ENCODE peak calls at places on chromosomes 6 and 20, in six cellular contexts. O is GM12865, S is body of pancreas, M is AG09319, K is foreskin fibroblast, U is progenitor cell of endocrine pancreas. R is an unnamed sample.
A peak's percentile ranks its signal among the peaks of the same experiment; 100 is the strongest.

GRCh38 chr6:96286503-96286902 is 235.1 kb upstream of the UFL1 start:
- DNase-seq in O (peak; percentile 5), S (no peak), M (no peak), K (no peak), U (no peak), R (no peak)

GRCh38 chr20:35821807-35822242 is 50.0 kb downstream of the PHF20 start:
- DNase-seq in O (no peak), S (no peak), M (no peak), K (peak; percentile 73), U (no peak), R (no peak)

GRCh38 chr20:10665027-10665561 is 8.7 kb downstream of the JAG1 start:
- DNase-seq in O (no peak), S (no peak), M (no peak), K (no peak), U (no peak), R (no peak)

GRCh38 chr6:111824608-111825337 is 48.5 kb downstream of the FYN start:
- DNase-seq in O (peak; percentile 67), S (no peak), M (no peak), K (peak; percentile 40), U (no peak), R (no peak)

GRCh38 chr6:97175806-97176205 is 107.2 kb downstream of the MMS22L start:
- DNase-seq in O (no peak), S (no peak), M (no peak), K (peak; percentile 35), U (no peak), R (no peak)

GRCh38 chr20:8602389-8603116 is 466.3 kb upstream of the PLCB4 start:
- DNase-seq in O (peak; percentile 63), S (no peak), M (no peak), K (no peak), U (no peak), R (no peak)

GRCh38 chr20:54477134-54477533 is 1.7 kb downstream of the DOK5 start:
- DNase-seq in O (no peak), S (no peak), M (no peak), K (peak; percentile 4), U (no peak), R (no peak)

GRCh38 chr20:62259294-62259565 is 20.9 kb downstream of the OSBPL2 start:
- DNase-seq in O (no peak), S (no peak), M (no peak), K (no peak), U (no peak), R (no peak)

GRCh38 chr20:17444091-17444490 is 87.1 kb downstream of the BFSP1 start:
- DNase-seq in O (no peak), S (no peak), M (no peak), K (no peak), U (no peak), R (no peak)

GRCh38 chr6:34671362-34671761 is 25.2 kb downstream of the ILRUN start:
- DNase-seq in O (no peak), S (no peak), M (no peak), K (peak; percentile 31), U (no peak), R (no peak)

GRCh38 chr6:35026434-35027222 is 114.5 kb downstream of the TCP11 start:
- DNase-seq in O (no peak), S (no peak), M (no peak), K (peak; percentile 31), U (no peak), R (no peak)

GRCh38 chr6:87772597-87773530 is 70.8 kb upstream of the AKIRIN2 start:
- DNase-seq in O (no peak), S (no peak), M (peak; percentile 77), K (no peak), U (no peak), R (peak; percentile 74)

GRCh38 chr20:43946206-43946491 is 31.5 kb downstream of the TOX2 start:
- DNase-seq in O (no peak), S (no peak), M (no peak), K (no peak), U (no peak), R (no peak)

GRCh38 chr20:10492844-10493243 is 57.7 kb downstream of the SLX4IP start:
- DNase-seq in O (no peak), S (no peak), M (no peak), K (no peak), U (no peak), R (no peak)

GRCh38 chr6:22569281-22570184 is at the start of gene HDGFL1:
- DNase-seq in O (no peak), S (no peak), M (no peak), K (no peak), U (no peak), R (no peak)

GRCh38 chr6:37049990-37050853 is 44.8 kb downstream of the FGD2 start:
- DNase-seq in O (peak; percentile 87), S (peak; percentile 79), M (no peak), K (no peak), U (no peak), R (no peak)

GRCh38 chr20:4102381-4102780 is 87.0 kb upstream of the RNF24 start:
- DNase-seq in O (no peak), S (no peak), M (no peak), K (peak; percentile 82), U (no peak), R (no peak)

GRCh38 chr6:81752969-81753708 is 658 bp upstream of the TENT5A start:
- DNase-seq in O (peak; percentile 83), S (peak; percentile 91), M (peak; percentile 85), K (peak; percentile 99), U (peak; percentile 75), R (peak; percentile 83)

GRCh38 chr6:151240861-151241642 is 1.3 kb downstream of the AKAP12 start:
- DNase-seq in O (no peak), S (peak; percentile 26), M (peak; percentile 35), K (peak; percentile 78), U (peak; percentile 19), R (peak; percentile 13)

GRCh38 chr6:110398778-110399177 is 16.6 kb downstream of the DDO start:
- DNase-seq in O (no peak), S (no peak), M (no peak), K (peak; percentile 54), U (no peak), R (no peak)

GRCh38 chr20:57426156-57426769 is 35.1 kb downstream of the RBM38 start:
- DNase-seq in O (no peak), S (no peak), M (no peak), K (no peak), U (no peak), R (no peak)

GRCh38 chr6:75489025-75489424 is 4.6 kb downstream of the FILIP1 start:
- DNase-seq in O (no peak), S (no peak), M (no peak), K (peak; percentile 34), U (no peak), R (no peak)

GRCh38 chr6:145842693-145843546 is 28.3 kb upstream of the FBXO30 start:
- DNase-seq in O (no peak), S (no peak), M (no peak), K (peak; percentile 27), U (no peak), R (no peak)

GRCh38 chr20:47361268-47361665 is 4.8 kb upstream of the ZMYND8 start:
- DNase-seq in O (no peak), S (no peak), M (no peak), K (no peak), U (no peak), R (no peak)

GRCh38 chr6:147167009-147167408 is 37.2 kb upstream of the STXBP5 start:
- DNase-seq in O (no peak), S (no peak), M (no peak), K (no peak), U (no peak), R (no peak)

GRCh38 chr20:8036771-8037170 is 17.2 kb upstream of the TMX4 start:
- DNase-seq in O (peak; percentile 9), S (no peak), M (no peak), K (no peak), U (no peak), R (no peak)

GRCh38 chr6:111800468-111800760 is 72.8 kb downstream of the FYN start:
- DNase-seq in O (no peak), S (no peak), M (no peak), K (no peak), U (no peak), R (no peak)

GRCh38 chr6:134420638-134421181 is 102.8 kb upstream of the SGK1 start:
- DNase-seq in O (no peak), S (no peak), M (no peak), K (peak; percentile 81), U (no peak), R (no peak)

GRCh38 chr6:11918021-11918738 is 93.9 kb upstream of the HIVEP1 start:
- DNase-seq in O (no peak), S (no peak), M (peak; percentile 58), K (peak; percentile 78), U (no peak), R (peak; percentile 29)

GRCh38 chr6:159056432-159056831 is 11.6 kb upstream of the TAGAP start:
- DNase-seq in O (no peak), S (no peak), M (no peak), K (no peak), U (no peak), R (no peak)

DNA sequence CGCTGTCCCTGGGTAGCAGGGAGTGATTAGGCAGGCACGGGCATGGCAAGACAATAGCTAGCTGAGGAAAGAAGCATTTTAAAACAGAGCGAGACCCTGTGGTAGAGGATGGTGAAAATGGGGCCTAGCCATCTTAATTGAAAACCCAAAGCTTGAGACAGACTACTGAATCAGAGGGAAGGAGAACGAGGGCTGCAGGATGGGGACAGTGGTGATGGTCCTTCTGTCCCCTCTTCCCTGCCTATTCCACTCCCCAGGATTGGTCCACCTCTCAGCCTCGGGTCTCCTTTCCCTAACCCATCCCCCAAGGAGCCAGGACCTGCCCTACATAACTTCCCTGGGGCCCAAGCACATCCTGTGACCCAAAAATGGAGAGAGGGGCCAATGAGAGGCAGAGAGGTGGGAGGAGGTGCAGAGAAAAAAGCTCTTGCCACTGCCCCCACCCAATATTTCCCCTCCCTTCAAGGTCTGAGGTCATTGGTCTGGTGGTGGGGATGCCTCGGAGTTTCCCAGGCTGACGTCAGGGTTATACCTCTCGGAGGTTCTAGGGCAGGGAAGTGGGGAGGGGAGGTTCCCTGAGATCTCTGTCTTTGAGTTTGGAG is 884 bp upstream of the CUTA start:
- DNase-seq in O (peak; percentile 61), S (no peak), M (no peak), K (no peak), U (no peak), R (no peak)
- TF ChIP-seq CTCF in O (no peak), S (no peak), M (no peak), K (no peak), U (no peak), R (no peak)

GRCh38 chr6:16764188-16764950 is 3.1 kb upstream of the ATXN1 start:
- DNase-seq in O (peak; percentile 51), S (no peak), M (no peak), K (peak; percentile 69), U (no peak), R (no peak)
- TF ChIP-seq CTCF in O (peak; percentile 37), S (peak; percentile 13), M (peak; percentile 51), K (peak; percentile 29), U (peak; percentile 52), R (peak; percentile 62)

DNA sequence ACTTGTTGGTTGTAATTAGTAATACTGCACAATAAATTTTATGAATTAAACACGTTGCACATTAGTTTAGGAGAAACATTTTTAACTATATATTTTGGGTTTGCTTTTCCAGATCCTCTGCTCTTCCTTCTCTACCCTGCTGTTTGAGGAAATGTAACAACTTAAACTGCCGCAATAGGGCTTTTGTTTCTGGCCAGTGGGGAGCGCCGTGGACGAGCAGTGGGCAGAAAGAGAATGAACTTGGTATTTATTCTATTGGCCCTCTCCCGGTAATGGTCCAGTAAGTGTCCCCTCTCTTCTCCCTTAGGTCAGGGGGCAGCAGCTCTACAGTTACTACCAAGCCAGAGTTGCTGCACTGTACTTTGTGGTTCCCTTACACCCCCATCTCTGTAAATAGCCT is 35.2 kb upstream of the EPHA7 start:
- DNase-seq in O (no peak), S (no peak), M (no peak), K (no peak), U (no peak), R (no peak)
- TF ChIP-seq CTCF in O (no peak), S (no peak), M (no peak), K (no peak), U (no peak), R (no peak)

GRCh38 chr6:102085257-102085656 is 691.7 kb downstream of the GRIK2 start:
- DNase-seq in O (no peak), S (no peak), M (no peak), K (no peak), U (no peak), R (no peak)
- TF ChIP-seq CTCF in O (no peak), S (no peak), M (no peak), K (no peak), U (no peak), R (no peak)